ENCODE peak calls at places on chromosomes 2 and 18, in ten cellular contexts. S is coronary artery, I is mammary epithelial cell, C is transverse colon, R is lower lobe of right lung, N is astrocyte of the spinal cord, U is AG04449, Z is foreskin fibroblast, X is hepatocyte, O is tibial artery. T is an unnamed sample.

GRCh38 chr18:27994571-27994970 is 182.4 kb downstream of the CDH2 start:
- DNase-seq in S (no peak), I (no peak), C (no peak), R (no peak), N (no peak), U (no peak), Z (no peak), X (no peak), O (no peak), T (no peak)

GRCh38 chr2:128318776-128319456 is at the start of gene HS6ST1:
- DNase-seq in S (peak; percentile 88), I (peak; percentile 76), C (peak; percentile 91), R (peak; percentile 89), N (peak; percentile 73), U (no peak), Z (peak; percentile 79), X (peak; percentile 94), O (peak; percentile 80), T (no peak)

GRCh38 chr18:49137093-49137492 is 186.3 kb upstream of the SMAD7 start:
- DNase-seq in S (no peak), I (no peak), C (no peak), R (no peak), N (no peak), U (no peak), Z (no peak), X (no peak), O (no peak), T (no peak)

GRCh38 chr18:49944681-49945080 is 131.3 kb upstream of the ACAA2 start:
- DNase-seq in S (no peak), I (no peak), C (no peak), R (no peak), N (no peak), U (no peak), Z (no peak), X (peak; percentile 40), O (no peak), T (no peak)

GRCh38 chr2:216535454-216535995 is 36.9 kb downstream of the RPL37A start:
- DNase-seq in S (peak; percentile 90), I (peak; percentile 71), C (peak; percentile 30), R (peak; percentile 61), N (peak; percentile 81), U (peak; percentile 95), Z (peak; percentile 98), X (peak; percentile 62), O (peak; percentile 69), T (no peak)

GRCh38 chr2:240932001-240932723 is 26.0 kb downstream of the CROCC2 start:
- DNase-seq in S (peak; percentile 56), I (no peak), C (peak; percentile 4), R (peak; percentile 39), N (no peak), U (no peak), Z (no peak), X (no peak), O (peak; percentile 17), T (no peak)

GRCh38 chr2:105750735-105751134 is 6.0 kb downstream of the NCK2 start:
- DNase-seq in S (no peak), I (no peak), C (no peak), R (no peak), N (no peak), U (no peak), Z (no peak), X (no peak), O (no peak), T (no peak)

GRCh38 chr2:218806346-218806978 is 24.5 kb downstream of the CYP27A1 start:
- DNase-seq in S (peak; percentile 93), I (peak; percentile 94), C (peak; percentile 53), R (peak; percentile 87), N (peak; percentile 99), U (peak; percentile 99), Z (peak; percentile 95), X (peak; percentile 87), O (peak; percentile 90), T (peak; percentile 96)

GRCh38 chr2:165113414-165113813 is 90.4 kb downstream of the SCN3A start:
- DNase-seq in S (no peak), I (no peak), C (no peak), R (no peak), N (peak; percentile 47), U (peak; percentile 3), Z (peak; percentile 0), X (peak; percentile 11), O (no peak), T (no peak)

DNA sequence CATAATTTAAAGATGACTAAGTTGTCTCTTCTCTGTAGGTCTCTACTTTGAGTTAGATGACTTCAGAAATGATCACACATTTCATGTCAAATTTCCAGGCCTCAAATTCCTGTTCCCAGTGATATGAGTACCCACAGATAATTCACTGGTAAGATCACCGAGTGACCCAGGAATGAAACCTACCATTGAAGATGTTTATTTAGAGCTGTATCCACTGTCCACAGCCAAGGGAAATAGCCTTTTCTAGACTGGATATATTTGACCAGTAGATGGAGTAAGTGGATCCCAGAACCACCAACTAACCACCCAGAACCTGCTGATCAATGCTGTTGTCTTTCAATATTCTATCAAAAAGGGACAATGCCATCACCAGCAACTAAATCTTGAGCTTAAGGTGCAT is 238.8 kb downstream of the SLC8A1 start:
- DNase-seq in S (no peak), I (no peak), C (no peak), R (no peak), N (peak; percentile 56), U (no peak), Z (peak; percentile 53), X (no peak), O (no peak), T (no peak)
- TF ChIP-seq CTCF in S (peak; percentile 19), I (peak; percentile 27), C (peak; percentile 10), R (peak; percentile 43), N (peak; percentile 62), U (peak; percentile 40), Z (peak; percentile 49), X (peak; percentile 20), O (peak; percentile 40), T (peak; percentile 69)

GRCh38 chr2:152497481-152498052 is 162.6 kb downstream of the FMNL2 start:
- DNase-seq in S (no peak), I (peak; percentile 96), C (no peak), R (no peak), N (peak; percentile 75), U (no peak), Z (no peak), X (peak; percentile 59), O (no peak), T (peak; percentile 86)

GRCh38 chr2:152489364-152489763 is 154.4 kb downstream of the FMNL2 start:
- DNase-seq in S (no peak), I (no peak), C (no peak), R (no peak), N (no peak), U (no peak), Z (no peak), X (no peak), O (no peak), T (no peak)

GRCh38 chr2:152491139-152491472 is 156.1 kb downstream of the FMNL2 start:
- DNase-seq in S (no peak), I (no peak), C (no peak), R (no peak), N (no peak), U (no peak), Z (no peak), X (no peak), O (peak; percentile 79), T (no peak)

GRCh38 chr2:152493417-152493816 is 158.4 kb downstream of the FMNL2 start:
- DNase-seq in S (no peak), I (no peak), C (no peak), R (no peak), N (no peak), U (no peak), Z (no peak), X (no peak), O (no peak), T (no peak)

DNA sequence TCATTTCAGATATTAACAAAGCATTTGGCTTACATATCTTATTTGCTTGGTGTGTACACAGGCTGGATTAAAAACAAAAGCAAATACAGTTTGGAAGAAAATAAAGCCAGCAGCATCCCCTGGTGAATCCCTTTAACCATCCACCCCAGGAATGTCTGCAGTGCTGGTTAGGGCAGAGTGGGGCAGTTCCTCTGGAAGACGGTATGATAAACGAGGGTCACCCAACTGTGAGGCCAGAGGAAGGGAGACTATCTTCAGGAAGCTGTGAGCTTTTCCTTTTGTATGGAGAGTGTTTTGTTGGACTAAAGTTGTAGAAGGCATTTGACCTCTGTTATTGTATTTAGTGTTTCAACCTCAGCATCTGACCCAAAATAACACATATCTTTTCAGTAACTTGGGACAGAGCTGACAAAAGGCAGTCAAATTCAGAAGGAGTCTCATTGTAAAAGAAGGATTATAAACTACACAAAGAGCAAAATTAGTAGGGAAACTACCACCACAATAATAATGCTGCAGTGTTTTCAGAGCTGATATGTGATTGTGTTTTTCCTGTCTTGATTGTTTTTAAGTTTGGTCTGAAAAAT is 159.1 kb downstream of the FMNL2 start:
- DNase-seq in S (no peak), I (no peak), C (no peak), R (no peak), N (no peak), U (no peak), Z (no peak), X (no peak), O (no peak), T (no peak)
- H3K4me3 ChIP-seq in S (no peak overlapping the region), I (no peak overlapping the region), C (no peak overlapping the region), R (no peak overlapping the region), N (no peak overlapping the region), U (no peak overlapping the region), Z (no peak overlapping the region), X (no peak overlapping the region), O (no peak overlapping the region), T (no peak overlapping the region)

GRCh38 chr2:75134802-75135201 is 64.5 kb downstream of the TACR1 start:
- DNase-seq in S (no peak), I (no peak), C (no peak), R (no peak), N (no peak), U (no peak), Z (no peak), X (no peak), O (no peak), T (no peak)

GRCh38 chr2:75133621-75134020 is 65.7 kb downstream of the TACR1 start:
- DNase-seq in S (no peak), I (no peak), C (no peak), R (no peak), N (no peak), U (no peak), Z (no peak), X (no peak), O (no peak), T (no peak)

GRCh38 chr2:75136001-75136400 is 63.3 kb downstream of the TACR1 start:
- DNase-seq in S (no peak), I (no peak), C (no peak), R (no peak), N (no peak), U (no peak), Z (no peak), X (no peak), O (no peak), T (no peak)

DNA sequence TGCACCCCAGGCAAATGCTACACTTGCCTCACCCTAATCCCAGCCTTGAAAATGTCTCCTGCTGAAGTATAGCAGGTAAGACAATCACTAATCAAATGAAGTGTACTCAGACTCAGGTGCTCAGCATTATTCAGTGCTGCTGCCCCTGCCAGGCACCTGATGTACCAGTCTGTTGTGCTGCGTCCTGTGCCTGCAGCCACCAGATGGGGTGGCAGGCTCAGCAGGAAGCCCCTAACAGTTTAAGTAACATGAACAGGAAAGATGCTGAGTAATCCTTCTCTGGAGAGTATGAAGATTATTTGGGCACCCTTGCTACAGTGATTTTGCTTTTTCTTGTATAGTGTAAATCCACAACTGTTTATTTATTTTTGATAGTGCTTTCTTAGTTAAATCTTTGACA is 69.1 kb downstream of the TACR1 start:
- DNase-seq in S (no peak), I (no peak), C (no peak), R (no peak), N (no peak), U (no peak), Z (no peak), X (no peak), O (no peak), T (no peak)
- TF ChIP-seq CTCF in S (no peak), I (no peak), C (no peak), R (peak; percentile 21), N (peak; percentile 4), U (no peak), Z (no peak), X (no peak), O (peak; percentile 24), T (no peak)

GRCh38 chr18:8974279-8974678 is 128.2 kb upstream of the NDUFV2 start:
- DNase-seq in S (no peak), I (no peak), C (no peak), R (no peak), N (no peak), U (no peak), Z (no peak), X (no peak), O (no peak), T (no peak)
- H3K4me3 ChIP-seq in S (no peak overlapping the region), I (no peak overlapping the region), C (no peak overlapping the region), R (no peak overlapping the region), N (no peak overlapping the region), U (no peak overlapping the region), Z (no peak overlapping the region), X (no peak overlapping the region), O (no peak overlapping the region), T (no peak overlapping the region)

T was measured in epithelial cell of proximal tubule.